ENCODE peak calls at places on chromosome 9, in seven cellular contexts. One of them, this sample, is unnamed.

GRCh38 chr9:93082841-93083411 is 13.1 kb upstream of the CARD19 start:
- DNase-seq in H9: no peak
- DNase-seq in trophoblast cell: no peak
- DNase-seq in H1: no peak
- DNase-seq in mesendoderm: no peak
- DNase-seq in mesenchymal stem cell: no peak
- DNase-seq in neuronal stem cell: no peak
- DNase-seq in this sample: no peak

GRCh38 chr9:82939451-82939850 is 123.5 kb downstream of the RASEF start:
- DNase-seq in trophoblast cell: no peak
- DNase-seq in mesenchymal stem cell: no peak
- DNase-seq in mesendoderm: no peak
- DNase-seq in neuronal stem cell: no peak
- DNase-seq in H1: no peak
- DNase-seq in H9: no peak
- DNase-seq in this sample: no peak

GRCh38 chr9:3263698-3264097 is 262.1 kb downstream of the RFX3 start:
- DNase-seq in mesendoderm: no peak
- DNase-seq in neuronal stem cell: no peak
- DNase-seq in H1: no peak
- DNase-seq in H9: no peak
- DNase-seq in trophoblast cell: no peak
- DNase-seq in mesenchymal stem cell: no peak
- DNase-seq in this sample: no peak

GRCh38 chr9:133341369-133342082 is 5.5 kb upstream of the SURF6 start:
- DNase-seq in neuronal stem cell: no peak
- DNase-seq in trophoblast cell: no peak
- DNase-seq in H9: no peak
- DNase-seq in mesenchymal stem cell: no peak
- DNase-seq in H1: no peak
- DNase-seq in mesendoderm: no peak
- DNase-seq in this sample: no peak

GRCh38 chr9:116480700-116481099 is 206.4 kb upstream of the TRIM32 start:
- DNase-seq in neuronal stem cell: no peak
- DNase-seq in H9: no peak
- DNase-seq in mesenchymal stem cell: no peak
- DNase-seq in mesendoderm: no peak
- DNase-seq in trophoblast cell: no peak
- DNase-seq in H1: no peak
- DNase-seq in this sample: no peak

GRCh38 chr9:38178282-38178681 is 109.3 kb upstream of the SHB start:
- DNase-seq in neuronal stem cell: no peak
- DNase-seq in mesenchymal stem cell: no peak
- DNase-seq in mesendoderm: no peak
- DNase-seq in H9: no peak
- DNase-seq in H1: no peak
- DNase-seq in trophoblast cell: peak; percentile 68
- DNase-seq in this sample: no peak

GRCh38 chr9:115057559-115057958 is 60.4 kb downstream of the TNC start:
- DNase-seq in neuronal stem cell: no peak
- DNase-seq in mesendoderm: peak; percentile 28
- DNase-seq in trophoblast cell: no peak
- DNase-seq in H9: no peak
- DNase-seq in mesenchymal stem cell: no peak
- DNase-seq in H1: no peak
- DNase-seq in this sample: peak; percentile 60

GRCh38 chr9:12162101-12162500 is 531.1 kb upstream of the TYRP1 start:
- DNase-seq in mesendoderm: no peak
- DNase-seq in H1: no peak
- DNase-seq in neuronal stem cell: no peak
- DNase-seq in trophoblast cell: no peak
- DNase-seq in H9: no peak
- DNase-seq in mesenchymal stem cell: no peak
- DNase-seq in this sample: no peak

GRCh38 chr9:82784595-82784994 is 278.3 kb downstream of the RASEF start:
- DNase-seq in H1: no peak
- DNase-seq in mesendoderm: no peak
- DNase-seq in mesenchymal stem cell: no peak
- DNase-seq in trophoblast cell: no peak
- DNase-seq in H9: no peak
- DNase-seq in neuronal stem cell: no peak
- DNase-seq in this sample: no peak

GRCh38 chr9:82553654-82554366 is 509.1 kb downstream of the RASEF start:
- DNase-seq in H1: no peak
- DNase-seq in mesendoderm: peak; percentile 30
- DNase-seq in mesenchymal stem cell: peak; percentile 30
- DNase-seq in H9: no peak
- DNase-seq in neuronal stem cell: no peak
- DNase-seq in trophoblast cell: peak; percentile 6
- DNase-seq in this sample: peak; percentile 5

GRCh38 chr9:11038956-11039355 is 426.2 kb upstream of the PTPRD start:
- DNase-seq in H9: no peak
- DNase-seq in mesendoderm: peak; percentile 36
- DNase-seq in H1: peak; percentile 2
- DNase-seq in mesenchymal stem cell: no peak
- DNase-seq in trophoblast cell: no peak
- DNase-seq in neuronal stem cell: no peak
- DNase-seq in this sample: no peak

GRCh38 chr9:136454026-136454796 is 14.6 kb upstream of the INPP5E start:
- DNase-seq in trophoblast cell: no peak
- DNase-seq in mesendoderm: no peak
- DNase-seq in H9: no peak
- DNase-seq in H1: no peak
- DNase-seq in mesenchymal stem cell: no peak
- DNase-seq in neuronal stem cell: no peak
- DNase-seq in this sample: no peak
- H3K4ac ChIP-seq in trophoblast cell: no peak overlapping the region
- H3K4ac ChIP-seq in mesendoderm: no peak overlapping the region
- H3K4ac ChIP-seq in H9: no peak overlapping the region
- H3K4ac ChIP-seq in H1: no peak overlapping the region
- H3K4ac ChIP-seq in mesenchymal stem cell: no peak overlapping the region
- H3K4ac ChIP-seq in neuronal stem cell: no peak overlapping the region
- H3K4ac ChIP-seq in this sample: no peak overlapping the region

DNA sequence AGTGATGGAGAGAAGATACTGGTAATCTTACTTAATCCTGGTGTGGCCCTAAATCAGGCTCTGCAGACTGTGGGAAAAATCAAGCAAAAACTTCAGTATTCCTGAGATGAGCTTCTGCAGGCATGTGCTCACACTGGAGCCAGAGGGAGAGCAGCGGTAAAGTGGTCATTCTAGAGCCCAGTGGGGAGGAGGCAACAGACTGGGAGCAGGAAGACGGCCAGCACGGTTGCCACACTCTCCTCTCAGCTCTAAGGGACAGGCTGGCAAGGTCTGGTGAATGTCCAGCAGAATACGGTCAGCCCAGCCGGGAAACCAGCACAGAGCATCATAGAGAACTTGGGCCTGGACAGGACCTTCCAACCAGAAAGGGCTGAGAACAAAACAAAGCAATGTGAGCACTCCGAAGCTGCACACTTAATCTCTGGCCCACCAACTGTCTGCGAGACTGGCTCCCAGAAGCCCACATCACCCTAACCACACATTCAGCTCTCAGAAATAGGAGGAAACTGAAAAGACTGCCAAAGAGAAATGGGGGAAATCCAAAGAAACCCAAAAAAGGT is 30.3 kb downstream of the MED27 start:
- DNase-seq in mesendoderm: no peak
- DNase-seq in trophoblast cell: no peak
- DNase-seq in neuronal stem cell: no peak
- DNase-seq in H9: no peak
- DNase-seq in mesenchymal stem cell: no peak
- DNase-seq in H1: no peak
- DNase-seq in this sample: no peak
- H3K4ac ChIP-seq in mesendoderm: no peak overlapping the region
- H3K4ac ChIP-seq in trophoblast cell: no peak overlapping the region
- H3K4ac ChIP-seq in neuronal stem cell: no peak overlapping the region
- H3K4ac ChIP-seq in H9: no peak overlapping the region
- H3K4ac ChIP-seq in mesenchymal stem cell: no peak overlapping the region
- H3K4ac ChIP-seq in H1: no peak overlapping the region
- H3K4ac ChIP-seq in this sample: no peak overlapping the region

DNA sequence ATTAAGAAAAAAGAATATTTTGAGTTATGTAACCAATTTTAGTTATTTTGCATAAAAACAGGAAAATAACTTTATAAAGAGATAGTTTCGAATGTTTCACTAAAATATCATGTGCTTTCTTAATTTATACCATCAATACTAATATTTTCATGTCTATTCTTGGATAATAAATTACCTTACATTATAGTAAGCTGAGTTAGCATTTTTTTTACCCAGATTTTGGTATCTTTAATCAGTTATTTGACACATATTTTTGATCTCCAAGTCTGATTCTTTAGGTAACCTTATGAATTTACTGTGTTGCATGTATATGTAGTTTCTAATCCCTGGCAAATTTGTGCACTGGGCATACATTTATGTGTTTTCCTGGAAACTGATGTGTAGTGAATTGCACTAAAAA is 138.0 kb downstream of the KDM4C start:
- DNase-seq in H1: no peak
- DNase-seq in mesendoderm: no peak
- DNase-seq in neuronal stem cell: no peak
- DNase-seq in mesenchymal stem cell: no peak
- DNase-seq in H9: no peak
- DNase-seq in trophoblast cell: no peak
- DNase-seq in this sample: no peak
- H3K4ac ChIP-seq in H1: no peak overlapping the region
- H3K4ac ChIP-seq in mesendoderm: no peak overlapping the region
- H3K4ac ChIP-seq in neuronal stem cell: no peak overlapping the region
- H3K4ac ChIP-seq in mesenchymal stem cell: no peak overlapping the region
- H3K4ac ChIP-seq in H9: no peak overlapping the region
- H3K4ac ChIP-seq in trophoblast cell: no peak overlapping the region
- H3K4ac ChIP-seq in this sample: no peak overlapping the region

GRCh38 chr9:131013015-131013755 is 4.2 kb downstream of the LAMC3 start:
- DNase-seq in trophoblast cell: no peak
- DNase-seq in mesenchymal stem cell: no peak
- DNase-seq in mesendoderm: no peak
- DNase-seq in H1: no peak
- DNase-seq in H9: no peak
- DNase-seq in neuronal stem cell: no peak
- DNase-seq in this sample: no peak
- H3K4ac ChIP-seq in trophoblast cell: no peak overlapping the region
- H3K4ac ChIP-seq in mesenchymal stem cell: no peak overlapping the region
- H3K4ac ChIP-seq in mesendoderm: no peak overlapping the region
- H3K4ac ChIP-seq in H1: no peak overlapping the region
- H3K4ac ChIP-seq in H9: no peak overlapping the region
- H3K4ac ChIP-seq in neuronal stem cell: no peak overlapping the region
- H3K4ac ChIP-seq in this sample: no peak overlapping the region

GRCh38 chr9:121700831-121701419 is 49.5 kb downstream of the DAB2IP start:
- DNase-seq in mesenchymal stem cell: no peak
- DNase-seq in mesendoderm: no peak
- DNase-seq in neuronal stem cell: no peak
- DNase-seq in trophoblast cell: no peak
- DNase-seq in H1: no peak
- DNase-seq in H9: no peak
- DNase-seq in this sample: no peak
- H3K4ac ChIP-seq in mesenchymal stem cell: no peak overlapping the region
- H3K4ac ChIP-seq in mesendoderm: no peak overlapping the region
- H3K4ac ChIP-seq in neuronal stem cell: no peak overlapping the region
- H3K4ac ChIP-seq in trophoblast cell: no peak overlapping the region
- H3K4ac ChIP-seq in H1: no peak overlapping the region
- H3K4ac ChIP-seq in H9: no peak overlapping the region
- H3K4ac ChIP-seq in this sample: peak overlapping the region; percentile 29

DNA sequence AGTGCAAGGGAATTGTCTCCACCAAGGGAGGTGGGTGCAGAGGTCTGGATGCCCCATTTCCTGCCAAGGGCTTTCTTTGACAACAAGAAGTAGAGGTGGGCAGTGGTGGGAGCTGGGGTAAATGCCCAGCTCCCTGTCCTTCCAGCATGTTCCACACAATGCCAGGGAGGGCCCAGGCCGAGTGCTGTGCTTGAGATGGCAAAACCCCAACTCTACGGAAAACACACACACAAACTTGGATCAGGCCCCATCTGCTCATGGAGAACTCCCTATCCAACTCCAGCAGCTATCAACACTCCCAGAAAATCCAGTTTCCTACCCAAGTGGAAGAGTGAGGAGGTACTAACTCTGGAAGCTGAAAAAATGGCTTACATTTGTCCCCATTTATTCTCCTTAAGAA is 61.2 kb upstream of the FUBP3 start:
- DNase-seq in trophoblast cell: no peak
- DNase-seq in H1: no peak
- DNase-seq in H9: no peak
- DNase-seq in neuronal stem cell: no peak
- DNase-seq in mesenchymal stem cell: no peak
- DNase-seq in mesendoderm: no peak
- DNase-seq in this sample: no peak
- H3K4ac ChIP-seq in trophoblast cell: no peak overlapping the region
- H3K4ac ChIP-seq in H1: no peak overlapping the region
- H3K4ac ChIP-seq in H9: no peak overlapping the region
- H3K4ac ChIP-seq in neuronal stem cell: no peak overlapping the region
- H3K4ac ChIP-seq in mesenchymal stem cell: no peak overlapping the region
- H3K4ac ChIP-seq in mesendoderm: no peak overlapping the region
- H3K4ac ChIP-seq in this sample: no peak overlapping the region

GRCh38 chr9:131856105-131856504 is 116.2 kb upstream of the RAPGEF1 start:
- DNase-seq in mesenchymal stem cell: no peak
- DNase-seq in mesendoderm: peak; percentile 80
- DNase-seq in H1: peak; percentile 47
- DNase-seq in trophoblast cell: no peak
- DNase-seq in neuronal stem cell: no peak
- DNase-seq in H9: peak; percentile 88
- DNase-seq in this sample: no peak
- H3K4ac ChIP-seq in mesenchymal stem cell: no peak overlapping the region
- H3K4ac ChIP-seq in mesendoderm: no peak overlapping the region
- H3K4ac ChIP-seq in H1: no peak overlapping the region
- H3K4ac ChIP-seq in trophoblast cell: no peak overlapping the region
- H3K4ac ChIP-seq in neuronal stem cell: no peak overlapping the region
- H3K4ac ChIP-seq in H9: no peak overlapping the region
- H3K4ac ChIP-seq in this sample: no peak overlapping the region

GRCh38 chr9:76657265-76657664 is 107.0 kb upstream of the PCA3 start:
- DNase-seq in neuronal stem cell: no peak
- DNase-seq in mesenchymal stem cell: no peak
- DNase-seq in trophoblast cell: no peak
- DNase-seq in mesendoderm: no peak
- DNase-seq in H1: no peak
- DNase-seq in H9: no peak
- DNase-seq in this sample: no peak
- H3K4ac ChIP-seq in neuronal stem cell: no peak overlapping the region
- H3K4ac ChIP-seq in mesenchymal stem cell: no peak overlapping the region
- H3K4ac ChIP-seq in trophoblast cell: no peak overlapping the region
- H3K4ac ChIP-seq in mesendoderm: no peak overlapping the region
- H3K4ac ChIP-seq in H1: no peak overlapping the region
- H3K4ac ChIP-seq in H9: no peak overlapping the region
- H3K4ac ChIP-seq in this sample: no peak overlapping the region